ENCODE peak calls at places on chromosomes 6 and 20, in seven cellular contexts. A, V, T, Y, D, W and O are unnamed samples.

GRCh38 chr6:74114428-74114827 is 418.4 kb downstream of the CD109 start:
- ATAC-seq in A (no peak), V (no peak), T (no peak), Y (no peak), D (no peak), W (no peak), O (peak)

GRCh38 chr20:10502098-10502526 is 67.0 kb downstream of the SLX4IP start:
- ATAC-seq in A (peak), V (peak), T (peak), Y (no peak), D (no peak), W (peak), O (no peak)

GRCh38 chr20:46900826-46901225 is 6.2 kb downstream of the EYA2 start:
- ATAC-seq in A (no peak), V (no peak), T (no peak), Y (no peak), D (no peak), W (no peak), O (no peak)

GRCh38 chr6:136660727-136661126 is 110.5 kb upstream of the MAP7 start:
- ATAC-seq in A (no peak), V (no peak), T (no peak), Y (no peak), D (no peak), W (no peak), O (no peak)

GRCh38 chr6:26309731-26310142 is 55.3 kb upstream of the BTN3A2 start:
- ATAC-seq in A (peak), V (no peak), T (peak), Y (no peak), D (no peak), W (peak), O (no peak)

GRCh38 chr6:2979819-2980464 is 8.6 kb upstream of the SERPINB6 start:
- ATAC-seq in A (peak), V (no peak), T (no peak), Y (no peak), D (no peak), W (no peak), O (no peak)

GRCh38 chr6:24481449-24481848 is 7.9 kb downstream of the GPLD1 start:
- ATAC-seq in A (no peak), V (no peak), T (no peak), Y (no peak), D (no peak), W (no peak), O (no peak)

GRCh38 chr6:21371676-21372161 is 221.8 kb upstream of the SOX4 start:
- ATAC-seq in A (peak), V (no peak), T (no peak), Y (no peak), D (peak), W (no peak), O (no peak)